ENCODE peak calls at places on chromosomes 12 and 14, in seven cellular contexts. R, W, M, U, B, K and T are unnamed samples.

GRCh38 chr12:32583535-32583934 is 95.6 kb upstream of the DNM1L start:
- DNase-seq in R (no peak), W (no peak), M (no peak), U (peak), B (no peak), K (no peak), T (no peak)

GRCh38 chr12:119202544-119202943 is 23.8 kb downstream of the HSPB8 start:
- DNase-seq in R (no peak), W (no peak), M (no peak), U (no peak), B (no peak), K (no peak), T (no peak)

GRCh38 chr12:47989023-47989417 is 15.3 kb downstream of the COL2A1 start:
- DNase-seq in R (no peak), W (no peak), M (no peak), U (no peak), B (no peak), K (no peak), T (no peak)

GRCh38 chr12:122082621-122083356 is 4.2 kb downstream of the MLXIP start:
- DNase-seq in R (no peak), W (no peak), M (no peak), U (no peak), B (peak), K (no peak), T (no peak)

GRCh38 chr14:60722163-60722835 is 1.9 kb downstream of the SIX4 start:
- DNase-seq in R (no peak), W (peak), M (no peak), U (peak), B (peak), K (no peak), T (no peak)

GRCh38 chr12:103671367-103671766 is 84.3 kb downstream of the STAB2 start:
- DNase-seq in R (no peak), W (no peak), M (no peak), U (no peak), B (no peak), K (no peak), T (no peak)

GRCh38 chr12:27424631-27425230 is 21.8 kb upstream of the SMCO2 start:
- DNase-seq in R (no peak), W (peak), M (no peak), U (peak), B (no peak), K (no peak), T (no peak)

GRCh38 chr14:29339491-29339890 is 572.9 kb downstream of the FOXG1 start:
- DNase-seq in R (no peak), W (no peak), M (no peak), U (peak), B (no peak), K (no peak), T (no peak)

GRCh38 chr14:68948686-68949085 is 30.4 kb downstream of the ACTN1 start:
- DNase-seq in R (no peak), W (no peak), M (no peak), U (no peak), B (no peak), K (no peak), T (no peak)

GRCh38 chr12:27913999-27914614 is 58.4 kb downstream of the PTHLH start:
- DNase-seq in R (no peak), W (no peak), M (no peak), U (no peak), B (no peak), K (no peak), T (no peak)

GRCh38 chr12:111022386-111022785 is 102.0 kb upstream of the MYL2 start:
- DNase-seq in R (no peak), W (no peak), M (no peak), U (no peak), B (no peak), K (no peak), T (no peak)

GRCh38 chr14:61511558-61511924 is 183.8 kb upstream of the HIF1A start:
- DNase-seq in R (no peak), W (peak), M (no peak), U (no peak), B (peak), K (no peak), T (no peak)

GRCh38 chr12:84826925-84827324 is 85.7 kb downstream of the SLC6A15 start:
- DNase-seq in R (no peak), W (no peak), M (no peak), U (no peak), B (no peak), K (no peak), T (no peak)

GRCh38 chr14:26217778-26218177 is 380.1 kb downstream of the NOVA1 start:
- DNase-seq in R (no peak), W (no peak), M (no peak), U (no peak), B (no peak), K (no peak), T (no peak)

GRCh38 chr12:31326689-31327659 is 1.0 kb upstream of the SINHCAF start:
- DNase-seq in R (no peak), W (no peak), M (no peak), U (peak), B (no peak), K (no peak), T (no peak)

GRCh38 chr12:125512541-125513298 is 447.5 kb downstream of the AACS start:
- DNase-seq in R (no peak), W (no peak), M (no peak), U (no peak), B (no peak), K (no peak), T (no peak)

GRCh38 chr14:28308727-28309126 is 457.9 kb upstream of the FOXG1 start:
- DNase-seq in R (no peak), W (no peak), M (no peak), U (peak), B (no peak), K (no peak), T (no peak)